ENCODE peak calls at places on chromosomes 2 and 18, in five cellular contexts. One of them, this sample, is unnamed.

GRCh38 chr2:241508240-241508509 is 209 bp downstream of the STK25 start:
- DNase-seq in left colon: no peak
- DNase-seq in NCI-H460: no peak
- DNase-seq in AG10803: no peak
- DNase-seq in GM03348: no peak
- DNase-seq in this sample: no peak

GRCh38 chr2:188382107-188382506 is 90.4 kb downstream of the GULP1 start:
- DNase-seq in left colon: no peak
- DNase-seq in NCI-H460: no peak
- DNase-seq in AG10803: no peak
- DNase-seq in GM03348: peak
- DNase-seq in this sample: no peak

GRCh38 chr2:13821255-13821880 is 811.1 kb upstream of the LRATD1 start:
- DNase-seq in left colon: no peak
- DNase-seq in NCI-H460: peak
- DNase-seq in AG10803: peak
- DNase-seq in GM03348: peak
- DNase-seq in this sample: no peak

GRCh38 chr2:187982668-187983067 is 309.0 kb upstream of the GULP1 start:
- DNase-seq in left colon: no peak
- DNase-seq in NCI-H460: no peak
- DNase-seq in AG10803: peak
- DNase-seq in GM03348: peak
- DNase-seq in this sample: peak

GRCh38 chr18:27577740-27578139 is 392.6 kb upstream of the CHST9 start:
- DNase-seq in left colon: no peak
- DNase-seq in NCI-H460: no peak
- DNase-seq in AG10803: no peak
- DNase-seq in GM03348: no peak
- DNase-seq in this sample: no peak

GRCh38 chr2:239644016-239644415 is 243.2 kb upstream of the HDAC4 start:
- DNase-seq in left colon: no peak
- DNase-seq in NCI-H460: peak
- DNase-seq in AG10803: peak
- DNase-seq in GM03348: no peak
- DNase-seq in this sample: no peak

GRCh38 chr18:47143899-47144485 is 6.3 kb downstream of the HDHD2 start:
- DNase-seq in left colon: no peak
- DNase-seq in NCI-H460: no peak
- DNase-seq in AG10803: no peak
- DNase-seq in GM03348: no peak
- DNase-seq in this sample: no peak

GRCh38 chr2:239257511-239257937 is 143.3 kb downstream of the HDAC4 start:
- DNase-seq in left colon: peak
- DNase-seq in NCI-H460: no peak
- DNase-seq in AG10803: peak
- DNase-seq in GM03348: peak
- DNase-seq in this sample: peak

GRCh38 chr2:174157048-174157447 is 91.3 kb downstream of the OLA1 start:
- DNase-seq in left colon: no peak
- DNase-seq in NCI-H460: no peak
- DNase-seq in AG10803: no peak
- DNase-seq in GM03348: no peak
- DNase-seq in this sample: no peak

GRCh38 chr18:55322176-55322735 is 265.7 kb downstream of the TCF4 start:
- DNase-seq in left colon: peak
- DNase-seq in NCI-H460: peak
- DNase-seq in AG10803: peak
- DNase-seq in GM03348: peak
- DNase-seq in this sample: peak

GRCh38 chr2:160920061-160920460 is 240.2 kb upstream of the TANK start:
- DNase-seq in left colon: no peak
- DNase-seq in NCI-H460: no peak
- DNase-seq in AG10803: peak
- DNase-seq in GM03348: no peak
- DNase-seq in this sample: no peak

GRCh38 chr2:155062250-155062985 is 363.9 kb downstream of the KCNJ3 start:
- DNase-seq in left colon: no peak
- DNase-seq in NCI-H460: no peak
- DNase-seq in AG10803: no peak
- DNase-seq in GM03348: no peak
- DNase-seq in this sample: no peak

GRCh38 chr18:58562146-58562998 is 66.5 kb downstream of the ALPK2 start:
- DNase-seq in left colon: no peak
- DNase-seq in NCI-H460: no peak
- DNase-seq in AG10803: no peak
- DNase-seq in GM03348: no peak
- DNase-seq in this sample: no peak

GRCh38 chr2:223669453-223670225 is 67.5 kb upstream of the SCG2 start:
- DNase-seq in left colon: no peak
- DNase-seq in NCI-H460: no peak
- DNase-seq in AG10803: peak
- DNase-seq in GM03348: no peak
- DNase-seq in this sample: no peak

GRCh38 chr2:191945623-191946022 is 98.7 kb upstream of the CAVIN2 start:
- DNase-seq in left colon: no peak
- DNase-seq in NCI-H460: no peak
- DNase-seq in AG10803: no peak
- DNase-seq in GM03348: no peak
- DNase-seq in this sample: no peak

GRCh38 chr2:70420740-70421139 is 118.9 kb upstream of the FAM136A start:
- DNase-seq in left colon: no peak
- DNase-seq in NCI-H460: no peak
- DNase-seq in AG10803: no peak
- DNase-seq in GM03348: no peak
- DNase-seq in this sample: no peak

GRCh38 chr18:24075731-24076130 is 61.2 kb downstream of the TTC39C start:
- DNase-seq in left colon: no peak
- DNase-seq in NCI-H460: no peak
- DNase-seq in AG10803: no peak
- DNase-seq in GM03348: no peak
- DNase-seq in this sample: no peak

GRCh38 chr2:120930236-120930635 is 194.6 kb downstream of the GLI2 start:
- DNase-seq in left colon: no peak
- DNase-seq in NCI-H460: no peak
- DNase-seq in AG10803: no peak
- DNase-seq in GM03348: no peak
- DNase-seq in this sample: no peak

GRCh38 chr2:168729455-168729854 is 73.0 kb upstream of the NOSTRIN start:
- DNase-seq in left colon: no peak
- DNase-seq in NCI-H460: no peak
- DNase-seq in AG10803: no peak
- DNase-seq in GM03348: no peak
- DNase-seq in this sample: no peak

GRCh38 chr2:165371356-165371755 is 98.1 kb upstream of the CSRNP3 start:
- DNase-seq in left colon: no peak
- DNase-seq in NCI-H460: no peak
- DNase-seq in AG10803: no peak
- DNase-seq in GM03348: no peak
- DNase-seq in this sample: no peak

GRCh38 chr2:33432871-33433270 is 43.6 kb upstream of the RASGRP3 start:
- DNase-seq in left colon: no peak
- DNase-seq in NCI-H460: no peak
- DNase-seq in AG10803: no peak
- DNase-seq in GM03348: no peak
- DNase-seq in this sample: no peak

GRCh38 chr18:34352385-34353163 is 127.9 kb upstream of the NOL4 start:
- DNase-seq in left colon: no peak
- DNase-seq in NCI-H460: no peak
- DNase-seq in AG10803: no peak
- DNase-seq in GM03348: no peak
- DNase-seq in this sample: no peak

GRCh38 chr2:196594158-196594557 is 45.4 kb upstream of the CCDC150 start:
- DNase-seq in left colon: no peak
- DNase-seq in NCI-H460: no peak
- DNase-seq in AG10803: no peak
- DNase-seq in GM03348: no peak
- DNase-seq in this sample: no peak

GRCh38 chr18:32470136-32470712 is 458 bp downstream of the GAREM1 start:
- DNase-seq in left colon: peak
- DNase-seq in NCI-H460: no peak
- DNase-seq in AG10803: peak
- DNase-seq in GM03348: no peak
- DNase-seq in this sample: peak

GRCh38 chr2:206707164-206707701 is 11.0 kb downstream of the DYTN start:
- DNase-seq in left colon: no peak
- DNase-seq in NCI-H460: no peak
- DNase-seq in AG10803: no peak
- DNase-seq in GM03348: no peak
- DNase-seq in this sample: no peak

GRCh38 chr18:52288403-52289004 is 51.5 kb upstream of the DCC start:
- DNase-seq in left colon: no peak
- DNase-seq in NCI-H460: peak
- DNase-seq in AG10803: peak
- DNase-seq in GM03348: peak
- DNase-seq in this sample: peak

GRCh38 chr2:2182688-2183087 is 148.4 kb downstream of the MYT1L start:
- DNase-seq in left colon: no peak
- DNase-seq in NCI-H460: no peak
- DNase-seq in AG10803: no peak
- DNase-seq in GM03348: no peak
- DNase-seq in this sample: no peak

GRCh38 chr2:152343426-152343825 is 8.5 kb downstream of the FMNL2 start:
- DNase-seq in left colon: no peak
- DNase-seq in NCI-H460: no peak
- DNase-seq in AG10803: no peak
- DNase-seq in GM03348: no peak
- DNase-seq in this sample: no peak

GRCh38 chr2:229235136-229235914 is 35.8 kb downstream of the PID1 start:
- DNase-seq in left colon: no peak
- DNase-seq in NCI-H460: no peak
- DNase-seq in AG10803: peak
- DNase-seq in GM03348: peak
- DNase-seq in this sample: no peak

GRCh38 chr2:11366326-11366741 is 21.9 kb upstream of the ROCK2 start:
- DNase-seq in left colon: no peak
- DNase-seq in NCI-H460: no peak
- DNase-seq in AG10803: no peak
- DNase-seq in GM03348: no peak
- DNase-seq in this sample: no peak

GRCh38 chr2:152304845-152305244 is 30.1 kb upstream of the FMNL2 start:
- DNase-seq in left colon: no peak
- DNase-seq in NCI-H460: no peak
- DNase-seq in AG10803: peak
- DNase-seq in GM03348: peak
- DNase-seq in this sample: no peak

GRCh38 chr2:119174216-119174992 is 15.9 kb upstream of the C1QL2 start:
- DNase-seq in left colon: no peak
- DNase-seq in NCI-H460: peak
- DNase-seq in AG10803: peak
- DNase-seq in GM03348: peak
- DNase-seq in this sample: peak

GRCh38 chr2:170436077-170436943 is 258.4 kb downstream of the MYO3B start:
- DNase-seq in left colon: no peak
- DNase-seq in NCI-H460: no peak
- DNase-seq in AG10803: no peak
- DNase-seq in GM03348: no peak
- DNase-seq in this sample: no peak